ENCODE peak calls at places on chromosomes 2 and 18, in five cellular contexts. One of them, this sample, is unnamed.

GRCh38 chr2:73172963-73173362 is 29.4 kb upstream of the NOTO start:
- DNase-seq in K562: no peak
- DNase-seq in HCT116: no peak
- DNase-seq in HepG2: no peak
- DNase-seq in SK-N-SH: no peak
- DNase-seq in this sample: no peak

GRCh38 chr2:183998797-183999190 is 599.5 kb upstream of the ZNF804A start:
- DNase-seq in K562: no peak
- DNase-seq in HepG2: no peak
- DNase-seq in HCT116: no peak
- DNase-seq in SK-N-SH: no peak
- DNase-seq in this sample: no peak

GRCh38 chr2:95361216-95361980 is 41.1 kb upstream of the FAHD2A start:
- DNase-seq in K562: no peak
- DNase-seq in HCT116: no peak
- DNase-seq in HepG2: no peak
- DNase-seq in SK-N-SH: no peak
- DNase-seq in this sample: no peak

GRCh38 chr2:10454505-10454904 is 6.4 kb upstream of the ODC1 start:
- DNase-seq in HCT116: no peak
- DNase-seq in SK-N-SH: peak
- DNase-seq in K562: no peak
- DNase-seq in HepG2: no peak
- DNase-seq in this sample: no peak

GRCh38 chr2:85678794-85679672 is 11.0 kb upstream of the SFTPB start:
- DNase-seq in HepG2: peak
- DNase-seq in HCT116: peak
- DNase-seq in K562: peak
- DNase-seq in SK-N-SH: peak
- DNase-seq in this sample: peak

GRCh38 chr2:19287324-19287723 is 71.1 kb downstream of the OSR1 start:
- DNase-seq in K562: no peak
- DNase-seq in HCT116: no peak
- DNase-seq in SK-N-SH: no peak
- DNase-seq in HepG2: no peak
- DNase-seq in this sample: no peak

GRCh38 chr2:20609349-20609994 is 41.4 kb downstream of the HS1BP3 start:
- DNase-seq in K562: peak
- DNase-seq in HCT116: no peak
- DNase-seq in SK-N-SH: no peak
- DNase-seq in HepG2: peak
- DNase-seq in this sample: peak

GRCh38 chr2:74915743-74916142 is 42.7 kb upstream of the POLE4 start:
- DNase-seq in K562: no peak
- DNase-seq in HCT116: no peak
- DNase-seq in HepG2: no peak
- DNase-seq in SK-N-SH: no peak
- DNase-seq in this sample: no peak

GRCh38 chr2:237704476-237705224 is 77.3 kb downstream of the LRRFIP1 start:
- DNase-seq in HepG2: no peak
- DNase-seq in K562: no peak
- DNase-seq in HCT116: no peak
- DNase-seq in SK-N-SH: no peak
- DNase-seq in this sample: no peak

GRCh38 chr18:66495844-66496243 is 108.0 kb downstream of the CDH19 start:
- DNase-seq in K562: peak
- DNase-seq in SK-N-SH: peak
- DNase-seq in HepG2: peak
- DNase-seq in HCT116: no peak
- DNase-seq in this sample: peak

GRCh38 chr2:215606219-215606618 is 170.4 kb upstream of the FN1 start:
- DNase-seq in SK-N-SH: no peak
- DNase-seq in K562: no peak
- DNase-seq in HepG2: no peak
- DNase-seq in HCT116: no peak
- DNase-seq in this sample: no peak

GRCh38 chr2:219446101-219446504 is 11.5 kb downstream of the SPEG start:
- DNase-seq in SK-N-SH: peak
- DNase-seq in HCT116: no peak
- DNase-seq in HepG2: no peak
- DNase-seq in K562: no peak
- DNase-seq in this sample: no peak

GRCh38 chr2:167581961-167582574 is 665.3 kb downstream of the STK39 start:
- DNase-seq in SK-N-SH: no peak
- DNase-seq in HCT116: no peak
- DNase-seq in K562: no peak
- DNase-seq in HepG2: no peak
- DNase-seq in this sample: no peak

GRCh38 chr18:13513015-13513414 is 213.3 kb downstream of the FAM210A start:
- DNase-seq in HCT116: no peak
- DNase-seq in SK-N-SH: peak
- DNase-seq in K562: no peak
- DNase-seq in HepG2: peak
- DNase-seq in this sample: peak

GRCh38 chr2:36781907-36782635 is 85.6 kb downstream of the VIT start:
- DNase-seq in SK-N-SH: no peak
- DNase-seq in HCT116: no peak
- DNase-seq in HepG2: no peak
- DNase-seq in K562: no peak
- DNase-seq in this sample: no peak

GRCh38 chr18:41312241-41312590 is 642.8 kb upstream of the PIK3C3 start:
- DNase-seq in HCT116: no peak
- DNase-seq in SK-N-SH: no peak
- DNase-seq in K562: no peak
- DNase-seq in HepG2: no peak
- DNase-seq in this sample: no peak

GRCh38 chr2:127909019-127909418 is 23.3 kb upstream of the AMMECR1L start:
- DNase-seq in SK-N-SH: no peak
- DNase-seq in HepG2: peak
- DNase-seq in K562: no peak
- DNase-seq in HCT116: peak
- DNase-seq in this sample: no peak
- TF ChIP-seq JUND in SK-N-SH: no peak
- TF ChIP-seq JUND in HepG2: no peak
- TF ChIP-seq JUND in K562: no peak
- TF ChIP-seq JUND in HCT116: no peak
- TF ChIP-seq JUND in this sample: no peak

GRCh38 chr18:24160086-24160485 is 21.2 kb downstream of the CABYR start:
- DNase-seq in K562: no peak
- DNase-seq in HCT116: no peak
- DNase-seq in HepG2: no peak
- DNase-seq in SK-N-SH: no peak
- DNase-seq in this sample: no peak
- TF ChIP-seq JUND in K562: no peak
- TF ChIP-seq JUND in HCT116: no peak
- TF ChIP-seq JUND in HepG2: no peak
- TF ChIP-seq JUND in SK-N-SH: no peak
- TF ChIP-seq JUND in this sample: no peak

GRCh38 chr18:35463050-35463449 is 34.7 kb downstream of the INO80C start:
- DNase-seq in HCT116: no peak
- DNase-seq in HepG2: no peak
- DNase-seq in K562: peak
- DNase-seq in SK-N-SH: peak
- DNase-seq in this sample: no peak
- TF ChIP-seq JUND in HCT116: peak
- TF ChIP-seq JUND in HepG2: no peak
- TF ChIP-seq JUND in K562: peak
- TF ChIP-seq JUND in SK-N-SH: no peak
- TF ChIP-seq JUND in this sample: no peak

GRCh38 chr18:32624182-32624723 is 148.6 kb downstream of the KLHL14 start:
- DNase-seq in SK-N-SH: no peak
- DNase-seq in K562: no peak
- DNase-seq in HepG2: no peak
- DNase-seq in HCT116: no peak
- DNase-seq in this sample: peak
- TF ChIP-seq JUND in SK-N-SH: no peak
- TF ChIP-seq JUND in K562: no peak
- TF ChIP-seq JUND in HepG2: no peak
- TF ChIP-seq JUND in HCT116: no peak
- TF ChIP-seq JUND in this sample: no peak

GRCh38 chr18:48609114-48609513 is 70.3 kb downstream of the CTIF start:
- DNase-seq in HepG2: no peak
- DNase-seq in SK-N-SH: no peak
- DNase-seq in HCT116: no peak
- DNase-seq in K562: no peak
- DNase-seq in this sample: no peak

GRCh38 chr18:48607049-48607984 is 68.5 kb downstream of the CTIF start:
- DNase-seq in HCT116: no peak
- DNase-seq in K562: no peak
- DNase-seq in HepG2: peak
- DNase-seq in SK-N-SH: no peak
- DNase-seq in this sample: peak

GRCh38 chr18:48611196-48611595 is 72.4 kb downstream of the CTIF start:
- DNase-seq in HepG2: no peak
- DNase-seq in K562: no peak
- DNase-seq in SK-N-SH: no peak
- DNase-seq in HCT116: no peak
- DNase-seq in this sample: no peak

GRCh38 chr18:48609820-48610815 is 71.3 kb downstream of the CTIF start:
- DNase-seq in SK-N-SH: no peak
- DNase-seq in HCT116: no peak
- DNase-seq in K562: no peak
- DNase-seq in HepG2: no peak
- DNase-seq in this sample: no peak

GRCh38 chr18:48608581-48608980 is 69.8 kb downstream of the CTIF start:
- DNase-seq in K562: no peak
- DNase-seq in SK-N-SH: no peak
- DNase-seq in HCT116: no peak
- DNase-seq in HepG2: no peak
- DNase-seq in this sample: no peak
- TF ChIP-seq JUND in K562: no peak
- TF ChIP-seq JUND in SK-N-SH: no peak
- TF ChIP-seq JUND in HCT116: no peak
- TF ChIP-seq JUND in HepG2: no peak
- TF ChIP-seq JUND in this sample: no peak

DNA sequence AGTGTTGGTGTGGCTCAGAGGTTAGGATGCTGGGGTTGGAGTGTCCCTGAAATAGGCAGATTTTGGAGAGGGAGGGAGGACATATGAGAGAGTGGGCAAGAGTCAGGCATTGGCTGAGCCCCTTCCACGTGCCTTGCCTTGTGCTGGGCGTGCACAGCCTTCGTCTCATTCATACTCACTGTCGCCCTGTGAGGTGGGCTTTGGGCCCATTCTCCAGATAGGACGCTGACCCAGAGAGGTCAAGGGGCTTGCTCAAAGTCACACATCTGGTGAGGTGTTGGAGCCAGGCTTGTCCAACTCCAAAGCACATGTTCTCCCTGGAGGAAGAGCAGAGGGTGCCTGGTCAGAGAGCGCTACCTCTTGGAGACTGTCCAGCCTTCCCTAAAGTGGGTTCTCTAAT is 166.8 kb downstream of the DYSF start:
- DNase-seq in HCT116: no peak
- DNase-seq in HepG2: no peak
- DNase-seq in K562: no peak
- DNase-seq in SK-N-SH: no peak
- DNase-seq in this sample: no peak
- TF ChIP-seq JUND in HCT116: no peak
- TF ChIP-seq JUND in HepG2: no peak
- TF ChIP-seq JUND in K562: no peak
- TF ChIP-seq JUND in SK-N-SH: no peak
- TF ChIP-seq JUND in this sample: no peak

GRCh38 chr2:217838409-217838831 is 164.4 kb downstream of the TNS1 start:
- DNase-seq in K562: no peak
- DNase-seq in HCT116: no peak
- DNase-seq in HepG2: no peak
- DNase-seq in SK-N-SH: no peak
- DNase-seq in this sample: no peak

GRCh38 chr2:217842038-217842437 is 160.8 kb downstream of the TNS1 start:
- DNase-seq in K562: peak
- DNase-seq in HCT116: no peak
- DNase-seq in SK-N-SH: no peak
- DNase-seq in HepG2: no peak
- DNase-seq in this sample: no peak

GRCh38 chr2:217839073-217839749 is 163.6 kb downstream of the TNS1 start:
- DNase-seq in SK-N-SH: no peak
- DNase-seq in HepG2: no peak
- DNase-seq in HCT116: no peak
- DNase-seq in K562: no peak
- DNase-seq in this sample: no peak

GRCh38 chr2:217839750-217840107 is 163.1 kb downstream of the TNS1 start:
- DNase-seq in K562: no peak
- DNase-seq in SK-N-SH: no peak
- DNase-seq in HCT116: no peak
- DNase-seq in HepG2: no peak
- DNase-seq in this sample: no peak

DNA sequence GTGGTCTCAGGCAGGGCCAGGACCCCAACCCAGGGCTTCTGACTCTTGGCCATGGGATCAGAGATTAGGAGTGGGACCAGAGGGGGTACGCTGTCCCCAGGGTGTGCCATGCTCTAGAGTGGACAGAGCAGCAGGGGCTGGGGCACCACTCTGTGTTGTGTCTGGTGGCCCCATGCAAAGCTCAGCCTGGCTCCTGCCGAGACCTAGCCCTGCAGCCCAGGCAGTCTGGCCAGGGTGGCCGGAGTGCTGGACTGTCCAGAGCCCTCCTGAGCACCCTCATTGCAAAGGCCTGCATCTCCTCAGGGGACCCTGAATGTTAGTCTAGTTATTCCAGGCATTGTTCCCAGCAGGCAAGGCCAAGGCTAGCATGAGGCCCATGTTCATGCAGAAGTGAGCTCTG is 162.3 kb downstream of the TNS1 start:
- DNase-seq in HCT116: no peak
- DNase-seq in HepG2: no peak
- DNase-seq in SK-N-SH: no peak
- DNase-seq in K562: no peak
- DNase-seq in this sample: no peak
- TF ChIP-seq JUND in HCT116: no peak
- TF ChIP-seq JUND in HepG2: no peak
- TF ChIP-seq JUND in SK-N-SH: no peak
- TF ChIP-seq JUND in K562: no peak
- TF ChIP-seq JUND in this sample: no peak